ENCODE peak calls at places on chromosomes 7 and 10, in six cellular contexts. One of them, this sample, is unnamed.

GRCh38 chr7:76314042-76314721 is 11.7 kb downstream of the HSPB1 start:
- DNase-seq in endothelial cell of umbilical vein: peak
- DNase-seq in H1: peak
- DNase-seq in IMR-90: peak
- DNase-seq in heart left ventricle: peak
- DNase-seq in prostate gland: peak
- DNase-seq in this sample: peak

GRCh38 chr7:84144480-84144879 is 50.1 kb downstream of the SEMA3A start:
- DNase-seq in heart left ventricle: no peak
- DNase-seq in prostate gland: no peak
- DNase-seq in IMR-90: peak
- DNase-seq in H1: no peak
- DNase-seq in endothelial cell of umbilical vein: peak
- DNase-seq in this sample: no peak

GRCh38 chr10:105770813-105771212 is 1129.7 kb downstream of the SORCS3 start:
- DNase-seq in heart left ventricle: no peak
- DNase-seq in H1: no peak
- DNase-seq in IMR-90: no peak
- DNase-seq in prostate gland: no peak
- DNase-seq in endothelial cell of umbilical vein: no peak
- DNase-seq in this sample: no peak

GRCh38 chr7:111199643-111200042 is 108.7 kb downstream of the LRRN3 start:
- DNase-seq in heart left ventricle: no peak
- DNase-seq in prostate gland: no peak
- DNase-seq in endothelial cell of umbilical vein: no peak
- DNase-seq in H1: no peak
- DNase-seq in IMR-90: peak
- DNase-seq in this sample: no peak

GRCh38 chr7:24965831-24966708 is 13.9 kb downstream of the OSBPL3 start:
- DNase-seq in prostate gland: no peak
- DNase-seq in H1: no peak
- DNase-seq in endothelial cell of umbilical vein: peak
- DNase-seq in IMR-90: peak
- DNase-seq in heart left ventricle: no peak
- DNase-seq in this sample: no peak

GRCh38 chr7:135510603-135511183 is 791 bp upstream of the CNOT4 start:
- DNase-seq in heart left ventricle: no peak
- DNase-seq in IMR-90: peak
- DNase-seq in H1: no peak
- DNase-seq in endothelial cell of umbilical vein: peak
- DNase-seq in prostate gland: peak
- DNase-seq in this sample: no peak

GRCh38 chr7:156039194-156039593 is 226.9 kb upstream of the SHH start:
- DNase-seq in heart left ventricle: no peak
- DNase-seq in endothelial cell of umbilical vein: no peak
- DNase-seq in H1: no peak
- DNase-seq in IMR-90: no peak
- DNase-seq in prostate gland: no peak
- DNase-seq in this sample: peak

GRCh38 chr7:5237286-5237685 is 45.5 kb upstream of the SLC29A4 start:
- DNase-seq in prostate gland: peak
- DNase-seq in heart left ventricle: peak
- DNase-seq in H1: no peak
- DNase-seq in endothelial cell of umbilical vein: no peak
- DNase-seq in IMR-90: peak
- DNase-seq in this sample: no peak

GRCh38 chr10:48361201-48361600 is 54.7 kb downstream of the MAPK8 start:
- DNase-seq in heart left ventricle: no peak
- DNase-seq in H1: no peak
- DNase-seq in prostate gland: no peak
- DNase-seq in IMR-90: no peak
- DNase-seq in endothelial cell of umbilical vein: peak
- DNase-seq in this sample: no peak

GRCh38 chr7:70554646-70555045 is 577.3 kb upstream of the GALNT17 start:
- DNase-seq in endothelial cell of umbilical vein: no peak
- DNase-seq in H1: no peak
- DNase-seq in heart left ventricle: no peak
- DNase-seq in prostate gland: no peak
- DNase-seq in IMR-90: no peak
- DNase-seq in this sample: no peak

GRCh38 chr10:124917939-124918830 is 23.7 kb upstream of the ZRANB1 start:
- DNase-seq in heart left ventricle: no peak
- DNase-seq in IMR-90: peak
- DNase-seq in prostate gland: peak
- DNase-seq in H1: no peak
- DNase-seq in endothelial cell of umbilical vein: peak
- DNase-seq in this sample: no peak

GRCh38 chr10:52954407-52954806 is 181.8 kb upstream of the MBL2 start:
- DNase-seq in H1: no peak
- DNase-seq in heart left ventricle: no peak
- DNase-seq in prostate gland: no peak
- DNase-seq in IMR-90: no peak
- DNase-seq in endothelial cell of umbilical vein: no peak
- DNase-seq in this sample: no peak

GRCh38 chr10:119306514-119306951 is 99.2 kb downstream of the GRK5 start:
- DNase-seq in IMR-90: no peak
- DNase-seq in H1: no peak
- DNase-seq in heart left ventricle: no peak
- DNase-seq in prostate gland: no peak
- DNase-seq in endothelial cell of umbilical vein: peak
- DNase-seq in this sample: no peak

GRCh38 chr7:3229904-3230470 is 71.1 kb upstream of the SDK1 start:
- DNase-seq in IMR-90: no peak
- DNase-seq in endothelial cell of umbilical vein: no peak
- DNase-seq in heart left ventricle: no peak
- DNase-seq in prostate gland: no peak
- DNase-seq in H1: no peak
- DNase-seq in this sample: no peak

GRCh38 chr10:79058899-79059771 is 9.6 kb upstream of the ZMIZ1 start:
- DNase-seq in H1: no peak
- DNase-seq in prostate gland: no peak
- DNase-seq in endothelial cell of umbilical vein: no peak
- DNase-seq in IMR-90: no peak
- DNase-seq in heart left ventricle: no peak
- DNase-seq in this sample: peak

GRCh38 chr10:131577786-131578471 is 266.4 kb upstream of the TCERG1L start:
- DNase-seq in heart left ventricle: no peak
- DNase-seq in prostate gland: no peak
- DNase-seq in endothelial cell of umbilical vein: no peak
- DNase-seq in IMR-90: no peak
- DNase-seq in H1: no peak
- DNase-seq in this sample: peak

GRCh38 chr7:271266-272107 is 18.5 kb upstream of the FOXL3 start:
- DNase-seq in prostate gland: no peak
- DNase-seq in IMR-90: no peak
- DNase-seq in heart left ventricle: peak
- DNase-seq in H1: no peak
- DNase-seq in endothelial cell of umbilical vein: no peak
- DNase-seq in this sample: no peak

GRCh38 chr10:116972136-116972535 is 32.9 kb downstream of the SHTN1 start:
- DNase-seq in endothelial cell of umbilical vein: no peak
- DNase-seq in IMR-90: no peak
- DNase-seq in heart left ventricle: no peak
- DNase-seq in prostate gland: no peak
- DNase-seq in H1: no peak
- DNase-seq in this sample: no peak

GRCh38 chr10:123808873-123809272 is 82.7 kb downstream of the CPXM2 start:
- DNase-seq in H1: no peak
- DNase-seq in IMR-90: no peak
- DNase-seq in prostate gland: no peak
- DNase-seq in heart left ventricle: no peak
- DNase-seq in endothelial cell of umbilical vein: peak
- DNase-seq in this sample: no peak

GRCh38 chr7:19224951-19225350 is 79.7 kb upstream of the FERD3L start:
- DNase-seq in endothelial cell of umbilical vein: no peak
- DNase-seq in H1: no peak
- DNase-seq in IMR-90: no peak
- DNase-seq in prostate gland: no peak
- DNase-seq in heart left ventricle: no peak
- DNase-seq in this sample: no peak

GRCh38 chr10:118615888-118616287 is 20.4 kb upstream of the PRLHR start:
- DNase-seq in IMR-90: peak
- DNase-seq in H1: no peak
- DNase-seq in endothelial cell of umbilical vein: no peak
- DNase-seq in prostate gland: no peak
- DNase-seq in heart left ventricle: no peak
- DNase-seq in this sample: no peak

GRCh38 chr7:1812693-1813393 is 142.8 kb downstream of the ELFN1 start:
- DNase-seq in prostate gland: no peak
- DNase-seq in endothelial cell of umbilical vein: no peak
- DNase-seq in IMR-90: no peak
- DNase-seq in H1: no peak
- DNase-seq in heart left ventricle: no peak
- DNase-seq in this sample: peak

GRCh38 chr7:1811850-1812692 is 142.0 kb downstream of the ELFN1 start:
- DNase-seq in heart left ventricle: no peak
- DNase-seq in IMR-90: no peak
- DNase-seq in H1: no peak
- DNase-seq in endothelial cell of umbilical vein: no peak
- DNase-seq in prostate gland: no peak
- DNase-seq in this sample: peak

GRCh38 chr7:1810521-1810920 is 140.4 kb downstream of the ELFN1 start:
- DNase-seq in IMR-90: no peak
- DNase-seq in heart left ventricle: no peak
- DNase-seq in prostate gland: no peak
- DNase-seq in endothelial cell of umbilical vein: no peak
- DNase-seq in H1: no peak
- DNase-seq in this sample: peak

GRCh38 chr7:1809601-1810258 is 139.7 kb downstream of the ELFN1 start:
- DNase-seq in prostate gland: no peak
- DNase-seq in H1: no peak
- DNase-seq in heart left ventricle: no peak
- DNase-seq in IMR-90: no peak
- DNase-seq in endothelial cell of umbilical vein: no peak
- DNase-seq in this sample: peak

GRCh38 chr7:1810961-1811849 is 141.1 kb downstream of the ELFN1 start:
- DNase-seq in prostate gland: no peak
- DNase-seq in endothelial cell of umbilical vein: no peak
- DNase-seq in heart left ventricle: no peak
- DNase-seq in IMR-90: peak
- DNase-seq in H1: no peak
- DNase-seq in this sample: peak
- H3K4me3 ChIP-seq in prostate gland: peak
- H3K4me3 ChIP-seq in endothelial cell of umbilical vein: no peak
- H3K4me3 ChIP-seq in heart left ventricle: no peak
- H3K4me3 ChIP-seq in IMR-90: no peak
- H3K4me3 ChIP-seq in H1: no peak
- H3K4me3 ChIP-seq in this sample: peak

DNA sequence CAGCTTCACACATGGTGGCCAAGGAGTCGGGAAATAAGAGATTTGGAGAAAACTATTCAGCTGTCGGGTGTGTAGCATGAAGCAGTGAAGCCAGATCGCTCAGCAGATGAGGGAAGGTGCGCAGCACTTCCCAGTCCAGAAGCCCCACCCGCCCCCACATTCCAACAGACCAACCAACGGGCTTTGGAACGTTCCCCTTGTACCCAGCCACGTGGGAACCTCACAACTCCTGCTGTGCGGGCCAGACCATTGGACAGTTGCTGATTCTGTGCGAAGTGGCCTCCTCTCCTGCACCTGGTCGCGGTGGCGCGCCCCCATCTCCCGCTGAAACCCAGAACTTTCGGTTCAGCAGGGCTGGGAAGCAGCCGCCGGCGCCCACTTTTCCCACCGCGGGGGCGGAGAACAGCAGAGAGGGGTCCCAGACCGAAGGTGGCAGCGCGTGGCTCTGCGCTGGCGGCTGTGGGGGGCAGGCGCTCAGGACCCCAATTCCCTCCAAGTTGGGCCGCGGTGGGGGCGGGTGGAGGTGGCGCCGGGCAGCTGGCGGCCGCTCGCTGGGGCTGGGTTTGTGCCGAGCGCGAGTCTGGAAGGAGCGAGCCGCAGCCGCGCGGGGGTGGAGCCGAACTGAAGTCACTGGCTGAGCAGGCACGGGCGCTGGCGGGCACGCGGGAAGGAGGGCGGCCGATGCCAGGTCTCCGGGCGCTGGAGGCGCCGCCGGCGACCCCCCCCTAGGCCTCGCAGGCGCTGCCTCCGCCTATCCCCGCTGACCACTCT is 1301.5 kb upstream of the SORCS1 start:
- DNase-seq in H1: peak
- DNase-seq in heart left ventricle: peak
- DNase-seq in endothelial cell of umbilical vein: no peak
- DNase-seq in prostate gland: peak
- DNase-seq in IMR-90: no peak
- DNase-seq in this sample: peak
- TF ChIP-seq POLR2A in H1: no peak
- TF ChIP-seq POLR2A in heart left ventricle: no peak
- TF ChIP-seq POLR2A in endothelial cell of umbilical vein: no peak
- TF ChIP-seq POLR2A in prostate gland: no peak
- TF ChIP-seq POLR2A in IMR-90: no peak
- TF ChIP-seq POLR2A in this sample: no peak

DNA sequence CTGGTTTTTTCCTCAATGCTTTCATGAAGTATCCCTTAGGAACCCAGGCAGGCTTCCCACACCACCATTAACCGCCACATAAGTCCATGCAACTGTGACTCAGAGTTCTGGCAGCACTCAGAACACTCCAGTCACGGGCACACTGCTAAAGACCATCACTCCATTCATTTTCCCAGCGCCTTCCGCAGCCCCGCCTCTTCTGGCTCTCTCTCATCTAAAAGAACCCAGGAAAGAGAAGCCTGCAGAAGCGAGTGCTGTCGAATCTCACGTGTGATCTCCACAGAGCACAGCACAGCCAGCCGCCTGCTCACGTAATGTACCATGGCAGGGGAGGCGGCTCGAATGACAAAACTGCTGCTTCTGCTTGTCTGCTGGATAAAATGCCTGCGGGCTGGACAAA is 1.9 kb downstream of the PSMG3 start:
- DNase-seq in IMR-90: peak
- DNase-seq in prostate gland: no peak
- DNase-seq in endothelial cell of umbilical vein: no peak
- DNase-seq in heart left ventricle: no peak
- DNase-seq in H1: no peak
- DNase-seq in this sample: no peak
- H3K27ac ChIP-seq in IMR-90: peak
- H3K27ac ChIP-seq in prostate gland: no peak
- H3K27ac ChIP-seq in endothelial cell of umbilical vein: no peak
- H3K27ac ChIP-seq in heart left ventricle: no peak
- H3K27ac ChIP-seq in H1: no peak
- H3K27ac ChIP-seq in this sample: peak

GRCh38 chr10:6328708-6329423 is 126.1 kb downstream of the PFKFB3 start:
- DNase-seq in H1: no peak
- DNase-seq in IMR-90: no peak
- DNase-seq in prostate gland: no peak
- DNase-seq in heart left ventricle: no peak
- DNase-seq in endothelial cell of umbilical vein: no peak
- DNase-seq in this sample: no peak

GRCh38 chr10:6322805-6323204 is 120.1 kb downstream of the PFKFB3 start:
- DNase-seq in IMR-90: no peak
- DNase-seq in heart left ventricle: no peak
- DNase-seq in H1: no peak
- DNase-seq in prostate gland: no peak
- DNase-seq in endothelial cell of umbilical vein: no peak
- DNase-seq in this sample: no peak

GRCh38 chr10:6333086-6333485 is 130.4 kb downstream of the PFKFB3 start:
- DNase-seq in prostate gland: no peak
- DNase-seq in IMR-90: no peak
- DNase-seq in heart left ventricle: no peak
- DNase-seq in endothelial cell of umbilical vein: no peak
- DNase-seq in H1: no peak
- DNase-seq in this sample: no peak

GRCh38 chr10:6333973-6334372 is 131.2 kb downstream of the PFKFB3 start:
- DNase-seq in H1: no peak
- DNase-seq in endothelial cell of umbilical vein: no peak
- DNase-seq in heart left ventricle: no peak
- DNase-seq in prostate gland: no peak
- DNase-seq in IMR-90: no peak
- DNase-seq in this sample: no peak

GRCh38 chr10:6327906-6328707 is 125.4 kb downstream of the PFKFB3 start:
- DNase-seq in endothelial cell of umbilical vein: no peak
- DNase-seq in IMR-90: no peak
- DNase-seq in prostate gland: no peak
- DNase-seq in heart left ventricle: no peak
- DNase-seq in H1: no peak
- DNase-seq in this sample: no peak
- H3K4me3 ChIP-seq in endothelial cell of umbilical vein: no peak
- H3K4me3 ChIP-seq in IMR-90: no peak
- H3K4me3 ChIP-seq in prostate gland: no peak
- H3K4me3 ChIP-seq in heart left ventricle: no peak
- H3K4me3 ChIP-seq in H1: no peak
- H3K4me3 ChIP-seq in this sample: no peak